ENCODE peak calls at places on chromosomes 5 and 9, in nine cellular contexts. O, A, E, C, F, I, H, S and X are unnamed samples.

GRCh38 chr9:69136781-69137180 is 37.3 kb upstream of the TJP2 start:
- DNase-seq in O (no peak), A (no peak), E (no peak), C (no peak), F (no peak), I (no peak), H (no peak), S (no peak), X (no peak)

GRCh38 chr5:34841816-34842215 is 2.9 kb downstream of the TTC23L start:
- DNase-seq in O (no peak), A (no peak), E (no peak), C (no peak), F (no peak), I (no peak), H (no peak), S (no peak), X (no peak)

GRCh38 chr5:113761594-113761993 is 248.1 kb downstream of the YTHDC2 start:
- DNase-seq in O (no peak), A (no peak), E (no peak), C (no peak), F (no peak), I (no peak), H (no peak), S (no peak), X (no peak)

GRCh38 chr5:181039961-181040915 is at the start of gene BTNL9:
- DNase-seq in O (no peak), A (no peak), E (no peak), C (no peak), F (no peak), I (no peak), H (no peak), S (no peak), X (no peak)

GRCh38 chr9:27394826-27395201 is 97.9 kb upstream of the EQTN start:
- DNase-seq in O (no peak), A (no peak), E (no peak), C (no peak), F (no peak), I (no peak), H (no peak), S (no peak), X (no peak)

GRCh38 chr9:127712851-127713250 is 2.6 kb downstream of the PTRH1 start:
- DNase-seq in O (no peak), A (no peak), E (no peak), C (no peak), F (no peak), I (no peak), H (no peak), S (no peak), X (no peak)

GRCh38 chr9:129936222-129936621 is 101.0 kb downstream of the USP20 start:
- DNase-seq in O (no peak), A (no peak), E (no peak), C (no peak), F (no peak), I (no peak), H (no peak), S (no peak), X (no peak)

GRCh38 chr5:72282878-72283277 is 37.2 kb downstream of the MRPS27 start:
- DNase-seq in O (no peak), A (no peak), E (no peak), C (no peak), F (no peak), I (no peak), H (no peak), S (no peak), X (no peak)

GRCh38 chr9:2339416-2339815 is 282.2 kb upstream of the VLDLR start:
- DNase-seq in O (no peak), A (no peak), E (no peak), C (no peak), F (no peak), I (no peak), H (no peak), S (no peak), X (no peak)

GRCh38 chr5:151082976-151083651 is 2.3 kb upstream of the TNIP1 start:
- DNase-seq in O (no peak), A (no peak), E (no peak), C (no peak), F (no peak), I (peak; percentile 95), H (peak; percentile 69), S (no peak), X (peak; percentile 84)

GRCh38 chr5:88502179-88503064 is 233.8 kb upstream of the TMEM161B start:
- DNase-seq in O (peak; percentile 43), A (peak; percentile 27), E (no peak), C (no peak), F (no peak), I (peak; percentile 7), H (no peak), S (no peak), X (peak; percentile 11)

GRCh38 chr9:91273853-91274552 is 87.7 kb downstream of the AUH start:
- DNase-seq in O (no peak), A (peak; percentile 39), E (no peak), C (no peak), F (no peak), I (peak; percentile 55), H (no peak), S (no peak), X (peak; percentile 15)

GRCh38 chr5:38323645-38324295 is 65.4 kb downstream of the EGFLAM start:
- DNase-seq in O (no peak), A (no peak), E (no peak), C (no peak), F (no peak), I (peak; percentile 47), H (no peak), S (no peak), X (no peak)

GRCh38 chr5:135745897-135746500 is 88.5 kb upstream of the SLC25A48 start:
- DNase-seq in O (no peak), A (no peak), E (no peak), C (no peak), F (no peak), I (no peak), H (no peak), S (no peak), X (no peak)

GRCh38 chr5:76016258-76016657 is 66.9 kb upstream of the SV2C start:
- DNase-seq in O (no peak), A (no peak), E (no peak), C (no peak), F (no peak), I (no peak), H (no peak), S (no peak), X (no peak)

GRCh38 chr5:67209141-67209771 is 12.7 kb upstream of the CD180 start:
- DNase-seq in O (peak; percentile 84), A (peak; percentile 69), E (peak; percentile 74), C (peak; percentile 58), F (no peak), I (peak; percentile 88), H (peak; percentile 62), S (peak; percentile 78), X (peak; percentile 71)

DNA sequence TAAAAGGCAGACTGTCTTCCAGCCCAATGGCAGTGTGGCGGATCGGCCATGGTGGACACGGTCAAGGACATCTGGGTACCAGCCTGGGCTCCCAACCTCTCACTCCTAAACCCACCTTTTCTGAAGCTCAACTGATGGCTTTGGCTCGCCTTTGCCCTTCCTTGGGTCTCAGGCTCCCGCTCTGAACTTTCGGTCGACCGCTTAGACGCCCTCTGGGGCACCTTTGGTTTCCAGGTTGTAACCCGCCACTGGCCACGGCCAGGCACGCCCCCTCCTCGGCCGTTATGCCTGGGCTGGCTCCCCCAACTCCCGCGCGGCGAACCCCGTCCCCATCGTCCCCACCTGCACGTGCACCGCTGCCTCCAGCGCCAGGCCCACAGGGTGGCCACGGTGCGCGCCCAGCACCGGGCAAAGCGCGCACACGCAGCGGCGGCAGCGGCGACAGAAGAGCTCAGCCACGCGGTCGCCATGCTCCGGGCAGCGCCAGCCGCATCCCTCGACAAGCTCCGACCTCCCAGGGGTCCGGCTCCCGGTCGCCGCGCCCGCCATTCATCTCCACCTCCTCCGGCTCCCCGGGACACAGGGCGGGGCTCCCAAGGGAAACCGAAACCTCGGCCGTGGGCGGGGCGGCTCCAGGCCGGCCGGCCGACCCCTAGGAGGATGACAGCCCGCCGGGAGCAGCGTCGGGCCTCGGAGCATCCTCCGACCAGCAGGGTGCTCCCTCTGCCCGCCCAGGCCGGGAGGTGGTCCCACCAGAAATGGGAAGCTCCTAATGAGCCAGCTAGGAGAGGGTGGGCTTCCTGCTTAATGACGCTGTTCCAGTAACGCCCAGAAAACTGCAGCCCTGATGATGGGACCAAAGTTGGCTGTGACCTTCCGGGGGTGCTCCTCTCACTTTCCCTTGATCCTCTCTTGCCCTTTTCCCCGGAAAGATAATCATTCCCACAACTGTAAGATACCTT is at the start of gene TRIM14:
- DNase-seq in O (peak; percentile 70), A (peak; percentile 84), E (peak; percentile 48), C (peak; percentile 39), F (peak; percentile 82), I (peak; percentile 70), H (peak; percentile 72), S (peak; percentile 71), X (peak; percentile 72)
- TF ChIP-seq CTCF in O (peak; percentile 35), A (peak; percentile 32), E (peak; percentile 42), C (no peak), F (no peak), I (no peak), H (no peak), S (no peak), X (no peak)

DNA sequence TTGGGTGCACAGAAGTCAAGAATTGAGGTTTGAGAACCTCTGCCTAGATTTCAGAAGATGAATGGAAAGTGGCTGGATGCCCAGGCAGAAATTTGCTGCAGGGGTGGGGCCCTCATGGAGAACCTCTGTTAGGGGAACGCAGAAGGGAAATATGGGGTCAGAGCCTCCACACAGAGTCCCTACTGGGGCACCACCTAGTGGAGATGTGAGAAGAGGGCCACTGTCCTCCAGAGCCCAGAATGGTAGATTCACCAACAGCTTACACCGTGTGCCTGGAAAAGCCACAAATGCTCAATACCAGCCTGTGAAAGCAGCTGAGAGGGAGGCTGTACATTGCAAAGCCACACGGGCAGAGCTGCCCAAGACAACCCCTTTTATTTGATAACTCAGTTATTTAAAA is 383.5 kb downstream of the TLE4 start:
- DNase-seq in O (peak; percentile 14), A (no peak), E (no peak), C (no peak), F (no peak), I (no peak), H (no peak), S (no peak), X (peak; percentile 48)
- TF ChIP-seq CTCF in O (peak; percentile 36), A (peak; percentile 25), E (no peak), C (no peak), F (no peak), I (no peak), H (no peak), S (no peak), X (peak; percentile 49)

DNA sequence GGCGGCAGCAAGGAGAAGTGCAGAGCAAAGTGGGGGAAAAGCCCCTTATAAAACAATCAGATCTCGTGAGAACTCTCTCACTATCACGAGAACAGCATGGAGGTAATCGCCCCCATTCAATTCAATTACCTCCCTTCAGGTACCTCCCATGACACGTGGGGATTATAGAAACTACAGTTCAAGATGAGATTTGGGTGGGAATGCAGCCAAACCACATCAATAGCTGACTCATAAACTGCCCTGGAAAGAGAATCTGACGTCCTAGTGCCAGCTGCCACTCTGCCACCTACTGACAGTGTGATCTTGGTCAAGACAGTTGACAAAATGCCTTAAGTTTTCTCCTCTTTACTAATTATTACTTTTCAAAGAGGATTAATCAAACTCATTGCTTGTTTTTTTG is 128.3 kb downstream of the GPBP1 start:
- DNase-seq in O (peak; percentile 85), A (no peak), E (no peak), C (no peak), F (no peak), I (peak; percentile 90), H (peak; percentile 34), S (no peak), X (peak; percentile 81)
- TF ChIP-seq CTCF in O (peak; percentile 61), A (no peak), E (no peak), C (no peak), F (no peak), I (no peak), H (no peak), S (no peak), X (no peak)

GRCh38 chr9:89743576-89744254 is 138.9 kb downstream of the GADD45G start:
- DNase-seq in O (peak; percentile 63), A (peak; percentile 65), E (no peak), C (no peak), F (no peak), I (no peak), H (no peak), S (no peak), X (peak; percentile 80)
- TF ChIP-seq CTCF in O (no peak), A (no peak), E (no peak), C (no peak), F (no peak), I (no peak), H (no peak), S (no peak), X (no peak)